ENCODE peak calls at places on chromosomes 12 and 14, in six cellular contexts. A is H1, I is IMR-90, X is mesenchymal stem cell, R is neuronal stem cell, M is trophoblast cell. J is an unnamed sample. For H3K79me1, the result is how much of the 10 kb centered on the place peaks cover.

GRCh38 chr14:105414456-105415371 is 4.9 kb upstream of the MTA1 start:
- DNase-seq in A (no peak), I (peak), X (peak), R (peak), M (no peak), J (peak)

GRCh38 chr12:102950107-102950949 is 7.1 kb upstream of the ASCL1 start:
- DNase-seq in A (no peak), I (no peak), X (no peak), R (no peak), M (peak), J (peak)

GRCh38 chr14:62029569-62029924 is 267.3 kb downstream of the SNAPC1 start:
- DNase-seq in A (no peak), I (no peak), X (no peak), R (no peak), M (no peak), J (no peak)

GRCh38 chr12:76266797-76267196 is 81.4 kb downstream of the BBS10 start:
- DNase-seq in A (no peak), I (peak), X (peak), R (no peak), M (no peak), J (peak)

GRCh38 chr14:66403183-66403582 is 83.0 kb upstream of the CCDC196 start:
- DNase-seq in A (no peak), I (peak), X (peak), R (no peak), M (no peak), J (peak)

GRCh38 chr12:103783744-103784664 is 57.0 kb downstream of the NT5DC3 start:
- DNase-seq in A (no peak), I (no peak), X (no peak), R (no peak), M (no peak), J (no peak)

GRCh38 chr12:126567016-126567415 is 1501.8 kb downstream of the AACS start:
- DNase-seq in A (no peak), I (no peak), X (no peak), R (no peak), M (no peak), J (no peak)

GRCh38 chr14:23154876-23155587 is 28.4 kb downstream of the SLC7A8 start:
- DNase-seq in A (no peak), I (peak), X (peak), R (no peak), M (no peak), J (peak)

GRCh38 chr12:3366451-3367155 is 124.4 kb upstream of the PRMT8 start:
- DNase-seq in A (no peak), I (no peak), X (no peak), R (no peak), M (no peak), J (no peak)

GRCh38 chr12:26090853-26091510 is 33.9 kb downstream of the BHLHE41 start:
- DNase-seq in A (no peak), I (peak), X (no peak), R (no peak), M (peak), J (peak)

GRCh38 chr12:13177373-13177772 is 19.2 kb upstream of the EMP1 start:
- DNase-seq in A (no peak), I (no peak), X (no peak), R (no peak), M (no peak), J (no peak)

GRCh38 chr14:59254146-59254910 is 65.9 kb downstream of the DAAM1 start:
- DNase-seq in A (no peak), I (peak), X (peak), R (no peak), M (no peak), J (peak)

GRCh38 chr14:24298892-24299254 is 707 bp downstream of the DHRS1 start:
- DNase-seq in A (no peak), I (peak), X (peak), R (no peak), M (peak), J (peak)

GRCh38 chr12:8052679-8053078 is 13.5 kb downstream of the C3AR1 start:
- DNase-seq in A (no peak), I (no peak), X (no peak), R (no peak), M (no peak), J (no peak)

GRCh38 chr14:100861188-100861936 is 35.4 kb downstream of the MEG3 start:
- DNase-seq in A (no peak), I (no peak), X (no peak), R (no peak), M (no peak), J (no peak)

GRCh38 chr14:88504602-88505001 is 50.2 kb downstream of the PTPN21 start:
- DNase-seq in A (no peak), I (no peak), X (no peak), R (no peak), M (no peak), J (no peak)
- H3K79me1 ChIP-seq in A (under half), I (under half), X (under half), R (under half), M (under half), J (under half)

GRCh38 chr14:77099425-77100167 is 1.5 kb downstream of the CIPC start:
- DNase-seq in A (no peak), I (peak), X (peak), R (no peak), M (no peak), J (peak)
- H3K4me3 ChIP-seq in A (peak), I (peak), X (peak), R (peak), M (no peak), J (no peak)

GRCh38 chr14:97177635-97178034 is 380.5 kb downstream of the VRK1 start:
- DNase-seq in A (no peak), I (no peak), X (no peak), R (no peak), M (no peak), J (no peak)

GRCh38 chr14:97179573-97179972 is 382.4 kb downstream of the VRK1 start:
- DNase-seq in A (no peak), I (no peak), X (no peak), R (no peak), M (no peak), J (peak)

GRCh38 chr14:97178781-97179180 is 381.6 kb downstream of the VRK1 start:
- DNase-seq in A (no peak), I (no peak), X (no peak), R (no peak), M (no peak), J (no peak)

GRCh38 chr14:97177016-97177415 is 379.8 kb downstream of the VRK1 start:
- DNase-seq in A (no peak), I (no peak), X (no peak), R (no peak), M (peak), J (peak)

DNA sequence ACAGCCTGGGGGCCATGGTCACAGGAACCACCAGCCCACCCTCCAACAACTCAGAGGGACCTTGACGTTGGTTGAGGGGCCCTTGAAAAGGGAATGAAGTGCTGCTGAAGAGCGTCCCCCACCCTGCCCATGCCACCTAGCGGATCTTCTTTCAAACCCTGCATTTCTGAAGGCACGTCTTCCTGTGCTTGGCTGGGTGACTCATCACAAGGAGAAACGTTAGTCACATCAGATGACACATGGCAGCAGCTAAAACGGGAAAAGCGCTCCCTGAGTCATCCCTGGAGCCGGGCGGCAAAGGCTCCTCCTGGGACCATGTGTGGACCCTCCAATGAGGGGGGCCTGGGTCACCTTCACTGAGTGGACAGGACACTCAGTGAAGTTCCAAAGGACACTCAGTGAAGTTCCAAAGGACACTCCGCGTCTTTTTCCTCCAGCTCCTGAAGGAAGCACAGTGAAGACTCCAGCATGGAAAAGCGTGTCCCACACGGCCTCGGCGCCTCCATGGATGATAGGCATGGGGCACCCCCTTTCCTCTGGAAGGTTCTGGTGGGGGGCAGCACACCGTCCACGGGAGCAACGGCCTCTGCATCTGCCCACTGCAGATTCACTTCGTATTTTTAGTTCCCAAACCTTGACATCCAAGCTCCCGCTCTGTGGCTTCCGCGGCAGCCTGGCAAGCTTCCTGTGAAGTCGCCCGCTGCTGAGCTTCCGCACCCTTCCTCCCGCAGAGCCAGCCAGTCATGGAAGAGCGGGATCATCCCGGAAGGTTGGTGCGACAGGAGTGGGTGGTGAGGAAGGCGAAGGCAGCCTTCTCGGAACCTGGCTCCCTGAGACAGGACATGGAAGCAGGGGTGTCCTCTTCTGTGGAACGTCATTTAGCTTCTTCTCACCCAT is 383.4 kb downstream of the VRK1 start:
- DNase-seq in A (no peak), I (no peak), X (peak), R (no peak), M (peak), J (peak)
- H3K79me1 ChIP-seq in A (under half), I (under half), X (under half), R (under half), M (under half), J (under half)

GRCh38 chr14:79278286-79278797 is 933.0 kb downstream of the DIO2 start:
- DNase-seq in A (no peak), I (no peak), X (no peak), R (no peak), M (no peak), J (no peak)

GRCh38 chr14:79279645-79280399 is 931.5 kb downstream of the DIO2 start:
- DNase-seq in A (no peak), I (peak), X (peak), R (no peak), M (peak), J (peak)

GRCh38 chr14:79278798-79279644 is 932.3 kb downstream of the DIO2 start:
- DNase-seq in A (peak), I (peak), X (peak), R (peak), M (peak), J (peak)

GRCh38 chr14:79280400-79280670 is 931.0 kb downstream of the DIO2 start:
- DNase-seq in A (no peak), I (no peak), X (no peak), R (no peak), M (no peak), J (no peak)

DNA sequence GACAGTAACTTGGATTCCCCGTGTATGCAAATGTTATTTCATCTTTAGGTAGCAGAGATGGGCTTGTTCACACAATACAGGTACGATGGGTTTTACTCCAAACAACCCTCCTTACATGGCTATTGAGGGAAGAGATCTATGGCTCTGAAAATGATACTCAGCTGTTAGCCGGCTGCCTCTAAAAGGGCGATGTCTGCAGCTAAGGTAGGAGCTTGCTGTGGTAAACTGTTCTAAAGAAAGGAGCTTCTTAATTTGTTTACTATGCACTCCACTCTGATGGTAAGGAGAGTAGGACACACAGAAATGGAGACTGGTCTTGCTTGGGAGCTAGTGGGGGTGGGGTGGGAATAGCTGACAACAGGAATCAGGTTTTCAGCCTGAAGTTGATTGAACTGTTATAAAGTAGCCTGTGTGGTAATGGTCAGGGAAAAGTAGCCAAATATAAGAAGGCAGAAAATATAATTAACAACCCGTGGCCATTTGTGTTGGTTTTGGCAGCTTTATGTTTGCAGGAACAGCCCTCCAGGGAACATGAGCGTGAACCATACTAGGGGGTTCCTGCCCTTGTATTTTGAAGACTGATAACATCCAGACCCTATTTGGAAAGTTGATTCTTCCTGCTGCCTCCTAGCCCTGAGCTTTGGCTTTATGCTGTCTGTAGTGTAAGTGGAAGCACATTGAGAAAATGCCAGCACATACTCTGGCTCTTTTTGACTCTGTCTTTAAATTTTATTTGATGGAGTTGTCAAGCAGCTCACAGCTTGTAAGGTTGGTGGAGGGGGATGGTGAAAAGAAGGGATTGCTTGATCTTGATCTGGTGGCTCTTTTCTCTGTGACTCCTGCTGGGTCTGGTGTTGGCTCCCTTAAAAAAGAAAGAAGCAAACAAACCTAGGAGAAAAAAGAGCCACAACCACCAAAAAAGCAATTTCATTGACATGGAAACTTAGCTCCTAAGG is 929.8 kb downstream of the DIO2 start:
- DNase-seq in A (no peak), I (no peak), X (no peak), R (no peak), M (no peak), J (peak)
- H3K4me3 ChIP-seq in A (peak), I (peak), X (no peak), R (no peak), M (no peak), J (no peak)

DNA sequence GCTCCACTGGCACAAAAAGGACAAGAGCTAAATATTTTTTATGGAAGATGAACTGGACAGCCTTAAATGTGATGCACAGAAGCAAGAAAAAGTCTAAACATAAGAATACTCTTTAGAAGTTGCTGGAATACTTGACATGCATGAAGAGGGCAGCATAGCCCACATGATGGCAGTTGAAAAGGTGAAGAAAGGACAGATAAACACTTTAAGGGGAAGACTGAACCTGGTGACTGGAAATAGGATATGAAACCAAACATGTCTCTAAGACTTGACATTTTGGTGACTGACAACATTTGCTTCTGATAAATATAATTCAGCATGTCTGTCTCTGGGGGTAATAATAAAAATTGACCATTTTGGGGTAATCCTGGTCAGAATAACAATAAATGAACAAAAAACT is 273.1 kb downstream of the CCDC91 start:
- DNase-seq in A (no peak), I (no peak), X (no peak), R (no peak), M (no peak), J (no peak)
- H3K79me1 ChIP-seq in A (under half), I (under half), X (under half), R (under half), M (under half), J (under half)

DNA sequence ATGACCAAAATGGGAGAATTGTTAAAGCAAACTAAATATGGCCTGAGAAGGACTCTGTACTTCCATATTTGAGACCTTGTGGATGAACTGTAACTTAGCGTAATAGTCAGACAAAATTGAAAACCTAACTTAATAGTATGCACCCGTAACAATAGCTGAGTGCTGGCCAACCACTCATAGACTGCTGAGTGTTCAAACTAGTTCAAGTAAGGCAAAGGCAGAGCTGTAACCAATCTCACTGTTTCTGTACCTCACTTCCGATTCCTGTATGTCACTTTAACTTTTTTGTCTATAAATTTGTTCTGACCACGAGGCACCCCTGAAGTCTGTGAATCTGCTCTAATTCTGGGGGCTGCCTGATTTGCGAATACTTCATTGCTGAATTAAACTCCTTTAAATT is 27.0 kb upstream of the OS9 start:
- DNase-seq in A (no peak), I (no peak), X (no peak), R (no peak), M (no peak), J (no peak)
- H3K4me3 ChIP-seq in A (no peak), I (no peak), X (no peak), R (no peak), M (no peak), J (no peak)

DNA sequence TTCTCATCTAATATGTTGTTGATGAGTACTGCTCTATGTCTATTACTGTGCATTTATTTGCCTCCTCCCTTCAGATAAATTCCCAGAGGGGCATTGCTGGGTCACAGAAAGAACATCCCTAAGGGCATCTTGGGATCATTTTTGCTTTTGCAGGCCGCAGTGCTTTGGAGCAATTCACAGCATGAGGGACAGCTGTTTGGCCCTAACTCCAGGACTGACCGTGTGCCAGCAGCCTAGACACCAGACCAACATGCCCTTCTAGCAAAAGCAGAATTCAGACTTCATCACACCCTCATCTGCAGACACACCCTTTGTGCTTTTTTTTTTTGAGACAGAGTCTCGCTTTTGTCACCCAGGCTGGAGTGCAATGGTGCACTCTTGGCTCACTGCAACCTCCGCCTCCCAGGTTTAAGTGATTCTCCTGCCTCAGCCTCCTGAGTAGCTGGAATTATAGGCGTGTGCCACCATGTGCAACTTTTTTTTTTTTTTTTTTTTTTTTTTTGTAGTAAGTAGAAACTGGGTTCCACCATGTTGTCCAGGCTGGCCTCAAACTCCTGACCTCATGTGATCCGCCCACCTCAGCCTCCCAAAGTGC is 31.0 kb downstream of the RNF34 start:
- DNase-seq in A (no peak), I (no peak), X (no peak), R (no peak), M (no peak), J (no peak)
- H3K79me1 ChIP-seq in A (under half), I (under half), X (under half), R (under half), M (under half), J (under half)

GRCh38 chr12:6772729-6773661 is 675 bp downstream of the LAG3 start:
- DNase-seq in A (no peak), I (no peak), X (no peak), R (no peak), M (no peak), J (no peak)

GRCh38 chr12:6771091-6771495 is 1.2 kb upstream of the LAG3 start:
- DNase-seq in A (no peak), I (no peak), X (peak), R (no peak), M (no peak), J (no peak)

GRCh38 chr12:6771509-6772330 is 600 bp upstream of the LAG3 start:
- DNase-seq in A (no peak), I (no peak), X (no peak), R (no peak), M (no peak), J (no peak)

GRCh38 chr12:6773662-6774351 is 1.5 kb downstream of the LAG3 start:
- DNase-seq in A (no peak), I (no peak), X (no peak), R (no peak), M (no peak), J (no peak)

DNA sequence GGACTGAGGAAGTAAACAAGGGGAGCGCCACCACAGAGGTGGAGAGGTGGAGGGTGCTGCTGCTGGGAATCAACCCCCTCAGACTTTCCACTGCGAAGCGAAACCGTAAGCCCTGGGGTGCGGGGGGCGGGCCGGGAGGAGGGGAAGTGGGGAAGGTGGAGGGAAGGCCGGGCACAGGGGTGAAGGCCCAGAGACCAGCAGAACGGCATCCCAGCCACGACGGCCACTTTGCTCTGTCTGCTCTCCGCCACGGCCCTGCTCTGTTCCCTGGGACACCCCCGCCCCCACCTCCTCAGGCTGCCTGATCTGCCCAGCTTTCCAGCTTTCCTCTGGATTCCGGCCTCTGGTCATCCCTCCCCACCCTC is at the start of gene LAG3:
- DNase-seq in A (no peak), I (no peak), X (no peak), R (no peak), M (no peak), J (no peak)
- H3K4me3 ChIP-seq in A (peak), I (no peak), X (no peak), R (no peak), M (no peak), J (no peak)